ENCODE peak calls at places on chromosomes 1 and 21, in nine cellular contexts. Y, J, O, I, B, V, P, W and M are unnamed samples.

GRCh38 chr1:94617139-94617805 is 75.7 kb upstream of the F3 start:
- DNase-seq in Y (no peak), J (no peak), O (no peak), I (no peak), B (no peak), V (no peak), P (no peak), W (no peak), M (no peak)

GRCh38 chr1:34924759-34925555 is 4.5 kb downstream of the DLGAP3 start:
- DNase-seq in Y (peak), J (no peak), O (peak), I (peak), B (peak), V (peak), P (peak), W (peak), M (peak)

GRCh38 chr1:204560590-204560989 is 44.4 kb downstream of the MDM4 start:
- DNase-seq in Y (no peak), J (no peak), O (no peak), I (peak), B (no peak), V (no peak), P (no peak), W (no peak), M (no peak)

GRCh38 chr1:92858564-92859399 is 26.9 kb downstream of the RPL5 start:
- DNase-seq in Y (no peak), J (peak), O (peak), I (peak), B (peak), V (peak), P (peak), W (peak), M (peak)

GRCh38 chr1:234434706-234435105 is 44.3 kb downstream of the TARBP1 start:
- DNase-seq in Y (no peak), J (no peak), O (no peak), I (no peak), B (no peak), V (no peak), P (no peak), W (no peak), M (no peak)

GRCh38 chr1:19605884-19606442 is 38.1 kb upstream of the NBL1 start:
- DNase-seq in Y (no peak), J (no peak), O (no peak), I (no peak), B (no peak), V (no peak), P (no peak), W (no peak), M (no peak)

GRCh38 chr1:12616709-12617373 is 1.2 kb downstream of the DHRS3 start:
- DNase-seq in Y (no peak), J (no peak), O (no peak), I (peak), B (no peak), V (peak), P (no peak), W (no peak), M (no peak)

GRCh38 chr1:17128361-17128760 is 9.1 kb upstream of the PADI2 start:
- DNase-seq in Y (no peak), J (no peak), O (no peak), I (peak), B (peak), V (no peak), P (no peak), W (peak), M (no peak)

GRCh38 chr1:22570140-22570909 is 7.0 kb downstream of the EPHA8 start:
- DNase-seq in Y (no peak), J (no peak), O (no peak), I (no peak), B (no peak), V (no peak), P (no peak), W (no peak), M (no peak)

GRCh38 chr1:11052839-11053757 is 6.1 kb upstream of the MASP2 start:
- DNase-seq in Y (no peak), J (no peak), O (no peak), I (peak), B (no peak), V (no peak), P (peak), W (no peak), M (no peak)

GRCh38 chr1:204583909-204584632 is 67.9 kb downstream of the MDM4 start:
- DNase-seq in Y (no peak), J (no peak), O (no peak), I (no peak), B (no peak), V (no peak), P (no peak), W (no peak), M (no peak)

GRCh38 chr1:168089326-168089978 is 47.3 kb downstream of the GPR161 start:
- DNase-seq in Y (no peak), J (no peak), O (no peak), I (no peak), B (no peak), V (no peak), P (no peak), W (no peak), M (no peak)

GRCh38 chr1:43930168-43930948 is 3.2 kb upstream of the ARTN start:
- DNase-seq in Y (no peak), J (no peak), O (no peak), I (peak), B (no peak), V (peak), P (peak), W (no peak), M (no peak)

GRCh38 chr1:29713857-29714256 is 477.5 kb downstream of the PTPRU start:
- DNase-seq in Y (no peak), J (no peak), O (no peak), I (no peak), B (no peak), V (no peak), P (no peak), W (peak), M (no peak)

GRCh38 chr1:106523448-106523847 is 533.0 kb upstream of the PRMT6 start:
- DNase-seq in Y (no peak), J (no peak), O (no peak), I (no peak), B (no peak), V (no peak), P (no peak), W (no peak), M (no peak)

GRCh38 chr21:34535886-34536285 is 23.9 kb upstream of the KCNE1 start:
- DNase-seq in Y (no peak), J (no peak), O (no peak), I (no peak), B (no peak), V (no peak), P (no peak), W (no peak), M (no peak)

GRCh38 chr1:22024485-22025367 is 23.3 kb downstream of the CELA3A start:
- DNase-seq in Y (peak), J (peak), O (peak), I (peak), B (peak), V (peak), P (peak), W (peak), M (peak)

GRCh38 chr1:84722794-84723193 is 32.5 kb upstream of the SSX2IP start:
- DNase-seq in Y (no peak), J (no peak), O (no peak), I (no peak), B (peak), V (no peak), P (no peak), W (peak), M (no peak)

GRCh38 chr1:200708161-200708560 is 30.5 kb upstream of the CAMSAP2 start:
- DNase-seq in Y (no peak), J (no peak), O (no peak), I (no peak), B (no peak), V (no peak), P (no peak), W (no peak), M (no peak)

GRCh38 chr1:185412385-185413074 is 95.5 kb upstream of the IVNS1ABP start:
- DNase-seq in Y (no peak), J (no peak), O (no peak), I (no peak), B (no peak), V (no peak), P (no peak), W (no peak), M (no peak)

GRCh38 chr21:14758849-14759248 is 212.7 kb upstream of the SAMSN1 start:
- DNase-seq in Y (no peak), J (no peak), O (no peak), I (no peak), B (no peak), V (no peak), P (no peak), W (no peak), M (no peak)

GRCh38 chr1:212976586-212976985 is 26.2 kb downstream of the VASH2 start:
- DNase-seq in Y (no peak), J (no peak), O (no peak), I (no peak), B (no peak), V (no peak), P (no peak), W (no peak), M (no peak)

GRCh38 chr1:7010534-7011200 is 225.4 kb downstream of the CAMTA1 start:
- DNase-seq in Y (no peak), J (no peak), O (no peak), I (no peak), B (no peak), V (no peak), P (peak), W (no peak), M (no peak)

GRCh38 chr1:155011437-155011907 is 8.9 kb downstream of the ZBTB7B start:
- DNase-seq in Y (no peak), J (no peak), O (no peak), I (no peak), B (no peak), V (no peak), P (no peak), W (no peak), M (no peak)

GRCh38 chr1:171210355-171210754 is 25.3 kb downstream of the FMO2 start:
- DNase-seq in Y (no peak), J (no peak), O (no peak), I (no peak), B (no peak), V (no peak), P (no peak), W (peak), M (no peak)

GRCh38 chr1:82762829-82763532 is 962.2 kb downstream of the ADGRL2 start:
- DNase-seq in Y (no peak), J (no peak), O (no peak), I (no peak), B (no peak), V (no peak), P (no peak), W (peak), M (no peak)

GRCh38 chr1:156503672-156504055 is 3.1 kb upstream of the MEF2D start:
- DNase-seq in Y (no peak), J (no peak), O (no peak), I (no peak), B (no peak), V (no peak), P (no peak), W (no peak), M (no peak)

GRCh38 chr1:202286622-202287097 is 55.1 kb downstream of the UBE2T start:
- DNase-seq in Y (no peak), J (no peak), O (no peak), I (no peak), B (no peak), V (no peak), P (no peak), W (peak), M (no peak)

GRCh38 chr1:15579683-15580047 is 5.2 kb downstream of the AGMAT start:
- DNase-seq in Y (no peak), J (no peak), O (no peak), I (no peak), B (no peak), V (no peak), P (peak), W (no peak), M (no peak)

GRCh38 chr1:200428482-200429205 is 18.8 kb upstream of the ZNF281 start:
- DNase-seq in Y (no peak), J (no peak), O (no peak), I (no peak), B (no peak), V (no peak), P (no peak), W (no peak), M (no peak)

GRCh38 chr1:180951881-180952656 is 39.4 kb downstream of the KIAA1614 start:
- DNase-seq in Y (no peak), J (no peak), O (no peak), I (no peak), B (no peak), V (no peak), P (no peak), W (peak), M (no peak)

GRCh38 chr1:67605209-67605780 is 79.7 kb upstream of the GADD45A start:
- DNase-seq in Y (no peak), J (no peak), O (no peak), I (no peak), B (no peak), V (no peak), P (no peak), W (no peak), M (no peak)

GRCh38 chr1:11653101-11653601 is 1.1 kb downstream of the FBXO2 start:
- DNase-seq in Y (no peak), J (no peak), O (no peak), I (peak), B (no peak), V (no peak), P (no peak), W (no peak), M (no peak)

GRCh38 chr1:51381964-51382363 is 51.6 kb upstream of the TTC39A start:
- DNase-seq in Y (no peak), J (no peak), O (no peak), I (no peak), B (no peak), V (no peak), P (no peak), W (no peak), M (no peak)